ENCODE peak calls at places on chromosomes 5 and 9, in four cellular contexts. K is body of pancreas, Z is choroid plexus epithelial cell, R is HT1080. N is an unnamed sample.

GRCh38 chr9:89835676-89836075 is 230.9 kb downstream of the GADD45G start:
- DNase-seq in K (no peak), Z (no peak), R (no peak), N (no peak)

GRCh38 chr5:74289238-74289637 is 351.3 kb downstream of the ENC1 start:
- DNase-seq in K (no peak), Z (no peak), R (no peak), N (no peak)

GRCh38 chr5:39198080-39198479 is 21.3 kb downstream of the FYB1 start:
- DNase-seq in K (no peak), Z (peak), R (peak), N (no peak)

GRCh38 chr5:158398360-158399201 is 539.6 kb upstream of the CLINT1 start:
- DNase-seq in K (no peak), Z (no peak), R (no peak), N (no peak)

GRCh38 chr9:96495341-96495740 is 45.4 kb downstream of the HABP4 start:
- DNase-seq in K (no peak), Z (peak), R (peak), N (no peak)

GRCh38 chr9:37503736-37504135 is 18.0 kb downstream of the POLR1E start:
- DNase-seq in K (peak), Z (peak), R (peak), N (no peak)

GRCh38 chr9:95096381-95096780 is 221.1 kb downstream of the FANCC start:
- DNase-seq in K (no peak), Z (no peak), R (no peak), N (no peak)

GRCh38 chr9:2424564-2425153 is 196.9 kb upstream of the VLDLR start:
- DNase-seq in K (peak), Z (peak), R (no peak), N (no peak)

GRCh38 chr9:7536310-7536939 is 263.2 kb downstream of the DMAC1 start:
- DNase-seq in K (peak), Z (peak), R (peak), N (peak)

GRCh38 chr5:153782589-153783238 is 256.0 kb downstream of the FAM114A2 start:
- DNase-seq in K (no peak), Z (peak), R (peak), N (no peak)

GRCh38 chr9:33731142-33731541 is 64.2 kb upstream of the PRSS3 start:
- DNase-seq in K (no peak), Z (no peak), R (no peak), N (no peak)

GRCh38 chr9:138122676-138123075 is 245.1 kb downstream of the CACNA1B start:
- DNase-seq in K (no peak), Z (no peak), R (no peak), N (no peak)

GRCh38 chr5:10760976-10761841 is at the start of gene DAP:
- DNase-seq in K (peak), Z (peak), R (peak), N (peak)

GRCh38 chr5:89218364-89218763 is 335.4 kb upstream of the MEF2C start:
- DNase-seq in K (no peak), Z (no peak), R (no peak), N (no peak)

GRCh38 chr5:143056792-143057579 is 286.8 kb downstream of the ARHGAP26 start:
- DNase-seq in K (no peak), Z (no peak), R (no peak), N (no peak)

GRCh38 chr5:37506241-37506640 is 127.1 kb downstream of the WDR70 start:
- DNase-seq in K (no peak), Z (no peak), R (no peak), N (no peak)

GRCh38 chr5:6058055-6058715 is 320.2 kb downstream of the MED10 start:
- DNase-seq in K (no peak), Z (no peak), R (no peak), N (no peak)

GRCh38 chr5:15008911-15009310 is 137.3 kb upstream of the ANKH start:
- DNase-seq in K (no peak), Z (peak), R (no peak), N (no peak)

GRCh38 chr5:180069589-180070247 is 1.8 kb downstream of the RNF130 start:
- DNase-seq in K (peak), Z (peak), R (no peak), N (peak)

GRCh38 chr5:138575194-138576015 is at the start of gene HSPA9:
- DNase-seq in K (peak), Z (peak), R (peak), N (peak)

GRCh38 chr5:43017438-43017820 is 22.7 kb downstream of the ANXA2R start:
- DNase-seq in K (peak), Z (peak), R (no peak), N (peak)

GRCh38 chr5:53944981-53945380 is 365.4 kb downstream of the ARL15 start:
- DNase-seq in K (no peak), Z (no peak), R (peak), N (no peak)

GRCh38 chr5:36170869-36171424 is 19.0 kb downstream of the SKP2 start:
- DNase-seq in K (no peak), Z (no peak), R (no peak), N (no peak)

GRCh38 chr9:100639851-100640250 is 62.0 kb downstream of the CAVIN4 start:
- DNase-seq in K (no peak), Z (no peak), R (no peak), N (no peak)

GRCh38 chr5:68267044-68267443 is 51.5 kb downstream of the PIK3R1 start:
- DNase-seq in K (no peak), Z (no peak), R (no peak), N (no peak)

GRCh38 chr9:133901184-133901835 is 90.8 kb downstream of the VAV2 start:
- DNase-seq in K (no peak), Z (no peak), R (no peak), N (no peak)

GRCh38 chr9:135259273-135259672 is 171.8 kb downstream of the OLFM1 start:
- DNase-seq in K (no peak), Z (no peak), R (no peak), N (no peak)

GRCh38 chr9:121849554-121849953 is 198.1 kb downstream of the DAB2IP start:
- DNase-seq in K (no peak), Z (no peak), R (no peak), N (no peak)

GRCh38 chr5:17127743-17128231 is 89.6 kb upstream of the BASP1 start:
- DNase-seq in K (no peak), Z (peak), R (peak), N (no peak)

GRCh38 chr9:133944746-133945135 is 47.4 kb downstream of the VAV2 start:
- DNase-seq in K (no peak), Z (peak), R (peak), N (no peak)

GRCh38 chr9:74795803-74796202 is 91.9 kb downstream of the TRPM6 start:
- DNase-seq in K (no peak), Z (no peak), R (no peak), N (no peak)

GRCh38 chr9:107243757-107244156 is 39.3 kb upstream of the RAD23B start:
- DNase-seq in K (peak), Z (peak), R (peak), N (no peak)

GRCh38 chr5:168995024-168995423 is 305.9 kb downstream of the SLIT3 start:
- DNase-seq in K (no peak), Z (no peak), R (peak), N (no peak)

GRCh38 chr9:95808001-95808400 is 67.5 kb upstream of the ERCC6L2 start:
- DNase-seq in K (no peak), Z (peak), R (no peak), N (no peak)

GRCh38 chr5:149429839-149430721 is 51.0 kb upstream of the IL17B start:
- DNase-seq in K (peak), Z (peak), R (no peak), N (peak)

GRCh38 chr5:155471027-155471426 is 457.5 kb downstream of the KIF4B start:
- DNase-seq in K (peak), Z (no peak), R (no peak), N (no peak)

N was measured in KBM-7.